ENCODE peak calls at places on chromosomes 12 and 14, in six cellular contexts. D is kidney; X is astrocyte of the spinal cord; F is stromal cell of bone marrow; N is head of caudate nucleus; S is activated CD4-positive, alpha-beta T cell treated with anti-CD3 and anti-CD28 coated beads for 48 hours. Y is an unnamed sample.

GRCh38 chr12:3661028-3661427 is 91.9 kb downstream of the CRACR2A start:
- DNase-seq in D (no peak), X (no peak), F (no peak), N (no peak), S (no peak), Y (no peak)

GRCh38 chr12:108237272-108237671 is 101.8 kb downstream of the CMKLR1 start:
- DNase-seq in D (no peak), X (no peak), F (no peak), N (no peak), S (no peak), Y (no peak)

GRCh38 chr14:106564058-106564643 is 1037.8 kb downstream of the TMEM121 start:
- DNase-seq in D (no peak), X (no peak), F (no peak), N (no peak), S (peak; percentile 80), Y (no peak)

GRCh38 chr12:60148831-60149230 is 553.0 kb downstream of the SLC16A7 start:
- DNase-seq in D (no peak), X (peak; percentile 74), F (peak; percentile 63), N (no peak), S (no peak), Y (no peak)

GRCh38 chr12:24649209-24649608 is 299.7 kb downstream of the BCAT1 start:
- DNase-seq in D (no peak), X (no peak), F (no peak), N (no peak), S (no peak), Y (no peak)

GRCh38 chr14:71061458-71061857 is 154.2 kb downstream of the PCNX1 start:
- DNase-seq in D (no peak), X (no peak), F (no peak), N (no peak), S (no peak), Y (no peak)

GRCh38 chr12:111937429-111937828 is 75.5 kb downstream of the TMEM116 start:
- DNase-seq in D (no peak), X (peak; percentile 49), F (peak; percentile 25), N (no peak), S (no peak), Y (no peak)

GRCh38 chr14:105500036-105500725 is 9.1 kb downstream of the TEDC1 start:
- DNase-seq in D (peak; percentile 66), X (no peak), F (no peak), N (no peak), S (no peak), Y (peak; percentile 40)

GRCh38 chr12:16166563-16167470 is 110.7 kb downstream of the SLC15A5 start:
- DNase-seq in D (no peak), X (no peak), F (no peak), N (no peak), S (no peak), Y (peak; percentile 31)

GRCh38 chr12:132506730-132507538 is 17.0 kb downstream of the FBRSL1 start:
- DNase-seq in D (peak; percentile 94), X (peak; percentile 63), F (peak; percentile 24), N (peak; percentile 60), S (peak; percentile 83), Y (peak; percentile 60)

GRCh38 chr12:46933947-46934346 is 108.2 kb upstream of the SLC38A4 start:
- DNase-seq in D (no peak), X (peak; percentile 71), F (peak; percentile 54), N (peak; percentile 8), S (no peak), Y (peak; percentile 27)

GRCh38 chr12:56834886-56835285 is 71.8 kb downstream of the HSD17B6 start:
- DNase-seq in D (no peak), X (no peak), F (no peak), N (no peak), S (no peak), Y (no peak)

GRCh38 chr12:107027304-107028053 is 40.5 kb upstream of the MTERF2 start:
- DNase-seq in D (no peak), X (peak; percentile 97), F (peak; percentile 93), N (peak; percentile 18), S (no peak), Y (peak; percentile 23)

GRCh38 chr12:16590645-16591044 is 15.3 kb downstream of the LMO3 start:
- DNase-seq in D (no peak), X (no peak), F (no peak), N (no peak), S (no peak), Y (no peak)

GRCh38 chr12:124928095-124928911 is 13.9 kb upstream of the UBC start:
- DNase-seq in D (peak; percentile 96), X (peak; percentile 95), F (no peak), N (no peak), S (peak; percentile 59), Y (no peak)

GRCh38 chr12:70540996-70541395 is 96.2 kb downstream of the PTPRB start:
- DNase-seq in D (no peak), X (no peak), F (no peak), N (no peak), S (no peak), Y (no peak)

GRCh38 chr14:54712371-54712998 is 145.6 kb downstream of the SAMD4A start:
- DNase-seq in D (no peak), X (no peak), F (peak; percentile 75), N (no peak), S (no peak), Y (peak; percentile 23)

GRCh38 chr14:32342854-32343200 is 13.7 kb downstream of the AKAP6 start:
- DNase-seq in D (no peak), X (no peak), F (no peak), N (no peak), S (no peak), Y (no peak)

GRCh38 chr14:48536318-48536717 is 860.9 kb upstream of the MDGA2 start:
- DNase-seq in D (no peak), X (no peak), F (no peak), N (no peak), S (no peak), Y (no peak)

GRCh38 chr14:103194256-103195045 is 71.2 kb downstream of the TNFAIP2 start:
- DNase-seq in D (peak; percentile 7), X (no peak), F (peak; percentile 45), N (no peak), S (no peak), Y (no peak)

GRCh38 chr14:102200690-102201368 is 61.1 kb downstream of the WDR20 start:
- DNase-seq in D (no peak), X (no peak), F (no peak), N (no peak), S (no peak), Y (peak; percentile 6)